ENCODE peak calls at places on chromosomes 16 and 17, in nine cellular contexts. W, U, D, K, Z, P, L, R and E are unnamed samples.
A peak's percentile ranks its signal among the peaks of the same experiment; 100 is the strongest.

GRCh38 chr16:19348578-19349315 is 63.2 kb downstream of the CLEC19A start:
- DNase-seq in W (no peak), U (peak; percentile 68), D (no peak), K (no peak), Z (no peak), P (no peak), L (no peak), R (peak; percentile 5), E (peak; percentile 24)

GRCh38 chr17:61462734-61463067 is 10.5 kb downstream of the TBX4 start:
- DNase-seq in W (no peak), U (no peak), D (no peak), K (no peak), Z (no peak), P (no peak), L (no peak), R (no peak), E (no peak)

GRCh38 chr17:27224526-27225315 is 69.2 kb upstream of the WSB1 start:
- DNase-seq in W (no peak), U (no peak), D (no peak), K (no peak), Z (no peak), P (no peak), L (no peak), R (no peak), E (no peak)

GRCh38 chr17:78529251-78529650 is 47.9 kb downstream of the DNAH17 start:
- DNase-seq in W (no peak), U (no peak), D (no peak), K (no peak), Z (no peak), P (no peak), L (no peak), R (no peak), E (no peak)

GRCh38 chr17:55737976-55738501 is 12.8 kb upstream of the PCTP start:
- DNase-seq in W (no peak), U (no peak), D (no peak), K (no peak), Z (no peak), P (no peak), L (no peak), R (no peak), E (no peak)

GRCh38 chr16:69481901-69482341 is 57.5 kb downstream of the CYB5B start:
- DNase-seq in W (no peak), U (peak; percentile 48), D (no peak), K (no peak), Z (no peak), P (no peak), L (peak; percentile 57), R (peak; percentile 55), E (no peak)

GRCh38 chr16:57859331-57859730 is 57.0 kb upstream of the KIFC3 start:
- DNase-seq in W (no peak), U (peak; percentile 32), D (no peak), K (no peak), Z (no peak), P (no peak), L (no peak), R (no peak), E (no peak)

GRCh38 chr16:52068447-52069074 is 478.4 kb downstream of the TOX3 start:
- DNase-seq in W (no peak), U (peak; percentile 3), D (no peak), K (no peak), Z (no peak), P (no peak), L (peak; percentile 5), R (peak; percentile 18), E (peak; percentile 24)

GRCh38 chr17:81400939-81401726 is 5.9 kb downstream of the BAHCC1 start:
- DNase-seq in W (no peak), U (peak; percentile 83), D (no peak), K (no peak), Z (no peak), P (no peak), L (no peak), R (no peak), E (no peak)

GRCh38 chr17:39144414-39144813 is 7.0 kb downstream of the PLXDC1 start:
- DNase-seq in W (no peak), U (peak; percentile 20), D (no peak), K (no peak), Z (no peak), P (no peak), L (peak; percentile 53), R (no peak), E (no peak)

GRCh38 chr17:4734857-4735475 is 3.7 kb downstream of the MED11 start:
- DNase-seq in W (no peak), U (no peak), D (no peak), K (no peak), Z (no peak), P (no peak), L (no peak), R (no peak), E (no peak)

GRCh38 chr17:52157161-52157560 is 1.4 kb downstream of the CA10 start:
- DNase-seq in W (no peak), U (peak; percentile 43), D (no peak), K (no peak), Z (no peak), P (no peak), L (no peak), R (no peak), E (no peak)

GRCh38 chr17:8522577-8522976 is 86.9 kb downstream of the NDEL1 start:
- DNase-seq in W (no peak), U (no peak), D (no peak), K (no peak), Z (no peak), P (no peak), L (no peak), R (no peak), E (no peak)

GRCh38 chr16:71461686-71462648 is at the start of gene ZNF23:
- DNase-seq in W (no peak), U (peak; percentile 96), D (peak; percentile 74), K (peak; percentile 61), Z (peak; percentile 81), P (peak; percentile 60), L (peak; percentile 55), R (peak; percentile 84), E (peak; percentile 71)

GRCh38 chr17:14752007-14752406 is 451.1 kb downstream of the HS3ST3B1 start:
- DNase-seq in W (no peak), U (no peak), D (no peak), K (no peak), Z (no peak), P (no peak), L (no peak), R (no peak), E (no peak)